ENCODE peak calls at places on chromosomes 2 and 18, in four cellular contexts. One of them, this sample, is unnamed.

GRCh38 chr2:99998981-99999380 is 143.4 kb downstream of the AFF3 start:
- DNase-seq in NCI-H1092: no peak
- DNase-seq in activated CD4-positive, alpha-beta T cell treated with anti-CD3 and anti-CD28 coated beads for 48 hours: no peak
- DNase-seq in iris pigment epithelial cell: no peak
- DNase-seq in this sample: no peak

GRCh38 chr2:217803639-217803932 is 199.2 kb downstream of the TNS1 start:
- DNase-seq in NCI-H1092: no peak
- DNase-seq in activated CD4-positive, alpha-beta T cell treated with anti-CD3 and anti-CD28 coated beads for 48 hours: no peak
- DNase-seq in iris pigment epithelial cell: no peak
- DNase-seq in this sample: no peak

GRCh38 chr2:238381341-238382130 is 45.2 kb upstream of the ASB1 start:
- DNase-seq in NCI-H1092: no peak
- DNase-seq in activated CD4-positive, alpha-beta T cell treated with anti-CD3 and anti-CD28 coated beads for 48 hours: no peak
- DNase-seq in iris pigment epithelial cell: no peak
- DNase-seq in this sample: no peak

GRCh38 chr2:121408641-121409040 is 122.0 kb upstream of the RNU4ATAC start:
- DNase-seq in NCI-H1092: no peak
- DNase-seq in activated CD4-positive, alpha-beta T cell treated with anti-CD3 and anti-CD28 coated beads for 48 hours: no peak
- DNase-seq in iris pigment epithelial cell: peak
- DNase-seq in this sample: no peak

GRCh38 chr2:218261424-218262273 is 834 bp downstream of the GPBAR1 start:
- DNase-seq in NCI-H1092: no peak
- DNase-seq in activated CD4-positive, alpha-beta T cell treated with anti-CD3 and anti-CD28 coated beads for 48 hours: no peak
- DNase-seq in iris pigment epithelial cell: no peak
- DNase-seq in this sample: no peak

GRCh38 chr2:85709385-85709784 is 15.2 kb downstream of the GNLY start:
- DNase-seq in NCI-H1092: no peak
- DNase-seq in activated CD4-positive, alpha-beta T cell treated with anti-CD3 and anti-CD28 coated beads for 48 hours: no peak
- DNase-seq in iris pigment epithelial cell: peak
- DNase-seq in this sample: no peak

GRCh38 chr18:57890266-57890665 is 87.2 kb upstream of the ATP8B1 start:
- DNase-seq in NCI-H1092: no peak
- DNase-seq in activated CD4-positive, alpha-beta T cell treated with anti-CD3 and anti-CD28 coated beads for 48 hours: no peak
- DNase-seq in iris pigment epithelial cell: no peak
- DNase-seq in this sample: no peak

GRCh38 chr18:6031004-6031403 is 135.7 kb upstream of the TMEM200C start:
- DNase-seq in NCI-H1092: no peak
- DNase-seq in activated CD4-positive, alpha-beta T cell treated with anti-CD3 and anti-CD28 coated beads for 48 hours: no peak
- DNase-seq in iris pigment epithelial cell: no peak
- DNase-seq in this sample: no peak

GRCh38 chr18:57023483-57023882 is 123.4 kb upstream of the BOD1L2 start:
- DNase-seq in NCI-H1092: no peak
- DNase-seq in activated CD4-positive, alpha-beta T cell treated with anti-CD3 and anti-CD28 coated beads for 48 hours: no peak
- DNase-seq in iris pigment epithelial cell: no peak
- DNase-seq in this sample: no peak

GRCh38 chr2:219870023-219870422 is 242.6 kb downstream of the SLC4A3 start:
- DNase-seq in NCI-H1092: no peak
- DNase-seq in activated CD4-positive, alpha-beta T cell treated with anti-CD3 and anti-CD28 coated beads for 48 hours: no peak
- DNase-seq in iris pigment epithelial cell: no peak
- DNase-seq in this sample: peak

GRCh38 chr2:8855019-8855418 is 17.6 kb upstream of the KIDINS220 start:
- DNase-seq in NCI-H1092: no peak
- DNase-seq in activated CD4-positive, alpha-beta T cell treated with anti-CD3 and anti-CD28 coated beads for 48 hours: no peak
- DNase-seq in iris pigment epithelial cell: no peak
- DNase-seq in this sample: no peak

GRCh38 chr2:32719933-32720716 is 92.3 kb downstream of the TTC27 start:
- DNase-seq in NCI-H1092: no peak
- DNase-seq in activated CD4-positive, alpha-beta T cell treated with anti-CD3 and anti-CD28 coated beads for 48 hours: no peak
- DNase-seq in iris pigment epithelial cell: no peak
- DNase-seq in this sample: no peak

GRCh38 chr18:56305583-56305982 is 332.8 kb downstream of the TXNL1 start:
- DNase-seq in NCI-H1092: no peak
- DNase-seq in activated CD4-positive, alpha-beta T cell treated with anti-CD3 and anti-CD28 coated beads for 48 hours: no peak
- DNase-seq in iris pigment epithelial cell: no peak
- DNase-seq in this sample: no peak

GRCh38 chr2:239882335-239882734 is 142.8 kb downstream of the NDUFA10 start:
- DNase-seq in NCI-H1092: no peak
- DNase-seq in activated CD4-positive, alpha-beta T cell treated with anti-CD3 and anti-CD28 coated beads for 48 hours: peak
- DNase-seq in iris pigment epithelial cell: peak
- DNase-seq in this sample: no peak

GRCh38 chr2:30230479-30230854 is 867 bp upstream of the LBH start:
- DNase-seq in NCI-H1092: no peak
- DNase-seq in activated CD4-positive, alpha-beta T cell treated with anti-CD3 and anti-CD28 coated beads for 48 hours: no peak
- DNase-seq in iris pigment epithelial cell: peak
- DNase-seq in this sample: no peak

GRCh38 chr2:151437630-151438029 is 27.9 kb downstream of the RIF1 start:
- DNase-seq in NCI-H1092: no peak
- DNase-seq in activated CD4-positive, alpha-beta T cell treated with anti-CD3 and anti-CD28 coated beads for 48 hours: no peak
- DNase-seq in iris pigment epithelial cell: peak
- DNase-seq in this sample: no peak

GRCh38 chr2:12168354-12169059 is 422.1 kb downstream of the LPIN1 start:
- DNase-seq in NCI-H1092: no peak
- DNase-seq in activated CD4-positive, alpha-beta T cell treated with anti-CD3 and anti-CD28 coated beads for 48 hours: no peak
- DNase-seq in iris pigment epithelial cell: no peak
- DNase-seq in this sample: no peak

GRCh38 chr2:239706407-239706806 is 305.6 kb upstream of the HDAC4 start:
- DNase-seq in NCI-H1092: no peak
- DNase-seq in activated CD4-positive, alpha-beta T cell treated with anti-CD3 and anti-CD28 coated beads for 48 hours: no peak
- DNase-seq in iris pigment epithelial cell: no peak
- DNase-seq in this sample: no peak

GRCh38 chr18:58578321-58578720 is 50.6 kb downstream of the ALPK2 start:
- DNase-seq in NCI-H1092: no peak
- DNase-seq in activated CD4-positive, alpha-beta T cell treated with anti-CD3 and anti-CD28 coated beads for 48 hours: no peak
- DNase-seq in iris pigment epithelial cell: peak
- DNase-seq in this sample: no peak

GRCh38 chr18:28350821-28351220 is 173.9 kb upstream of the CDH2 start:
- DNase-seq in NCI-H1092: no peak
- DNase-seq in activated CD4-positive, alpha-beta T cell treated with anti-CD3 and anti-CD28 coated beads for 48 hours: no peak
- DNase-seq in iris pigment epithelial cell: no peak
- DNase-seq in this sample: no peak

GRCh38 chr2:159088906-159089305 is 120.5 kb downstream of the TANC1 start:
- DNase-seq in NCI-H1092: no peak
- DNase-seq in activated CD4-positive, alpha-beta T cell treated with anti-CD3 and anti-CD28 coated beads for 48 hours: no peak
- DNase-seq in iris pigment epithelial cell: no peak
- DNase-seq in this sample: no peak

GRCh38 chr2:99865818-99866676 is 276.3 kb downstream of the AFF3 start:
- DNase-seq in NCI-H1092: no peak
- DNase-seq in activated CD4-positive, alpha-beta T cell treated with anti-CD3 and anti-CD28 coated beads for 48 hours: no peak
- DNase-seq in iris pigment epithelial cell: peak
- DNase-seq in this sample: no peak

GRCh38 chr2:64685430-64685829 is 31.7 kb upstream of the SERTAD2 start:
- DNase-seq in NCI-H1092: no peak
- DNase-seq in activated CD4-positive, alpha-beta T cell treated with anti-CD3 and anti-CD28 coated beads for 48 hours: no peak
- DNase-seq in iris pigment epithelial cell: peak
- DNase-seq in this sample: no peak

GRCh38 chr18:36284671-36285295 is 12.7 kb upstream of the FHOD3 start:
- DNase-seq in NCI-H1092: peak
- DNase-seq in activated CD4-positive, alpha-beta T cell treated with anti-CD3 and anti-CD28 coated beads for 48 hours: peak
- DNase-seq in iris pigment epithelial cell: peak
- DNase-seq in this sample: peak

GRCh38 chr2:150332378-150332777 is 155.1 kb downstream of the RND3 start:
- DNase-seq in NCI-H1092: no peak
- DNase-seq in activated CD4-positive, alpha-beta T cell treated with anti-CD3 and anti-CD28 coated beads for 48 hours: no peak
- DNase-seq in iris pigment epithelial cell: no peak
- DNase-seq in this sample: no peak

GRCh38 chr2:236123716-236124115 is 44.5 kb downstream of the GBX2 start:
- DNase-seq in NCI-H1092: no peak
- DNase-seq in activated CD4-positive, alpha-beta T cell treated with anti-CD3 and anti-CD28 coated beads for 48 hours: no peak
- DNase-seq in iris pigment epithelial cell: no peak
- DNase-seq in this sample: no peak

GRCh38 chr2:179771791-179772190 is 89.6 kb downstream of the ZNF385B start:
- DNase-seq in NCI-H1092: no peak
- DNase-seq in activated CD4-positive, alpha-beta T cell treated with anti-CD3 and anti-CD28 coated beads for 48 hours: no peak
- DNase-seq in iris pigment epithelial cell: no peak
- DNase-seq in this sample: no peak